ENCODE peak calls at places on chromosomes 1 and 21, in seven cellular contexts. B, L, J, U, T, W and C are unnamed samples.

GRCh38 chr1:170414989-170415733 is 116.8 kb upstream of the GORAB start:
- DNase-seq in U (no peak), T (no peak), J (peak; percentile 50), L (no peak), W (no peak), B (peak; percentile 13), C (no peak)

GRCh38 chr1:222097646-222098045 is 355.8 kb upstream of the DUSP10 start:
- DNase-seq in T (no peak), J (no peak), L (no peak), W (no peak), B (no peak), U (no peak), C (peak; percentile 10)

GRCh38 chr1:25815208-25816111 is 4.3 kb upstream of the MTFR1L start:
- DNase-seq in L (no peak), U (no peak), W (no peak), B (no peak), J (no peak), T (no peak), C (no peak)

GRCh38 chr1:162389021-162389818 is 7.7 kb downstream of the C1orf226 start:
- DNase-seq in T (no peak), B (no peak), L (no peak), U (no peak), J (peak; percentile 79), W (no peak), C (no peak)

GRCh38 chr1:154842635-154843034 is 27.4 kb downstream of the KCNN3 start:
- DNase-seq in W (no peak), U (no peak), J (no peak), T (no peak), B (no peak), L (no peak), C (no peak)

GRCh38 chr21:44984428-44984791 is 44.6 kb downstream of the SLX9 start:
- DNase-seq in L (no peak), U (no peak), T (peak; percentile 64), J (no peak), W (peak; percentile 38), B (no peak), C (no peak)

GRCh38 chr1:167175901-167176300 is 44.8 kb upstream of the POU2F1 start:
- DNase-seq in B (no peak), U (no peak), W (no peak), T (no peak), J (peak; percentile 41), L (no peak), C (no peak)

GRCh38 chr1:230641900-230642262 is 400 bp upstream of the COG2 start:
- DNase-seq in W (no peak), L (no peak), B (peak; percentile 11), U (peak; percentile 12), J (no peak), T (peak; percentile 57), C (no peak)

GRCh38 chr1:67040405-67040804 is 13.5 kb downstream of the SLC35D1 start:
- DNase-seq in W (no peak), T (no peak), U (no peak), L (no peak), B (no peak), J (no peak), C (no peak)

GRCh38 chr1:67044631-67045270 is 9.2 kb downstream of the SLC35D1 start:
- DNase-seq in U (no peak), B (no peak), T (no peak), J (no peak), W (no peak), L (no peak), C (no peak)

GRCh38 chr1:67043366-67043765 is 10.6 kb downstream of the SLC35D1 start:
- DNase-seq in B (no peak), T (no peak), L (no peak), U (no peak), J (no peak), W (no peak), C (no peak)

GRCh38 chr1:67041836-67042503 is 12.0 kb downstream of the SLC35D1 start:
- DNase-seq in B (no peak), W (no peak), L (no peak), U (no peak), T (no peak), J (peak; percentile 57), C (no peak)
- H3K36me3 ChIP-seq in B (peaks cover 96% of the 10 kb centered on the region), W (no peaks in the 10 kb centered on the region), L (peaks cover 35% of the 10 kb centered on the region), U (peaks cover 8% of the 10 kb centered on the region), T (no peaks in the 10 kb centered on the region), J (peaks cover 4% of the 10 kb centered on the region), C (no peaks in the 10 kb centered on the region)

GRCh38 chr1:247298124-247298481 is 33.6 kb downstream of the ZNF496 start:
- DNase-seq in T (no peak), J (no peak), B (no peak), W (no peak), U (no peak), L (no peak), C (no peak)

GRCh38 chr1:247301176-247301540 is 30.5 kb downstream of the ZNF496 start:
- DNase-seq in U (no peak), B (no peak), T (no peak), W (no peak), J (no peak), L (no peak), C (no peak)

GRCh38 chr1:247298701-247299100 is 33.0 kb downstream of the ZNF496 start:
- DNase-seq in J (no peak), W (no peak), U (no peak), L (no peak), B (no peak), T (no peak), C (no peak)

GRCh38 chr1:247299723-247300381 is 31.8 kb downstream of the ZNF496 start:
- DNase-seq in B (no peak), W (no peak), L (no peak), J (no peak), T (no peak), U (no peak), C (no peak)

DNA sequence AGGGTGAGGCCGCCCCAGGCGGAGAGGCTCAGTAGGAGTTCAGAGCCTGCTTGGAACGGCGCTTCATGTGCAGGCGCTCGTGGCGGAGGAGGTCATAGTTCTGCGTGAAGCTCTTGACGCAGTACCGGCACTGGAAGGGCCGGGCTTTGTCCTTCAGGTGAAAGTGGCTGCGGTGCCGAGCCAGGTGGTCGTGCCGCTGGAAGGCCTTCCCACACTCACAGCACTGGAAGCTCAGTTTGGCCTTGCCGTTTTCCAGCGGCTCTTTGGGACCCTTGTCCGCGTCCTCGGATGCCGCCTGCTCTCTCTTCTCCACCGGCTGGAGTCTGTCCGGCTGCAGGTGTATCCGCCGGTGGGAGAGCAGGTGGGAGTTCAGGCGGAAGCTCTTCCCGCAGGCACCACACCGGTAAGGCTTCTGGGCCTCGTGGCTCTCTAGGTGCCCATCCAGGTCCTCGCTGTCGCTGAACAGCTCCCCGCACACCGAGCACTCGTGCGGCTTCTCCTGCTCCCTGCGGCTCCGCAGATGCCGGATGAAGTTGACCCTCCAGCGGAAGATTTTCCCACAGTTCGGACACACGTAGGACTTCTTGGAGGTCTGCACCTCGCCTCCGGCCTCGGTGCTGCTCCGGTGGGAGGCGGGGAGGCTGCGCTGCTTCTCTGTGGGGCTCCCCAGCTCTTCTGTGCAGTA is 31.0 kb downstream of the ZNF496 start:
- DNase-seq in U (no peak), J (no peak), T (peak; percentile 62), L (no peak), W (no peak), B (no peak), C (no peak)
- H3K36me3 ChIP-seq in U (peaks cover 11% of the 10 kb centered on the region), J (peaks cover 11% of the 10 kb centered on the region), T (no peaks in the 10 kb centered on the region), L (peaks cover 38% of the 10 kb centered on the region), W (no peaks in the 10 kb centered on the region), B (peaks cover 60% of the 10 kb centered on the region), C (peaks cover 3% of the 10 kb centered on the region)

GRCh38 chr21:43665879-43666278 is 6.5 kb downstream of the RRP1B start:
- DNase-seq in U (no peak), W (no peak), L (no peak), B (no peak), J (no peak), T (no peak), C (no peak)
- H3K36me3 ChIP-seq in U (peaks cover 28% of the 10 kb centered on the region), W (no peaks in the 10 kb centered on the region), L (peaks cover 58% of the 10 kb centered on the region), B (peaks cover 45% of the 10 kb centered on the region), J (peaks cover 4% of the 10 kb centered on the region), T (no peaks in the 10 kb centered on the region), C (peaks cover 2% of the 10 kb centered on the region)

GRCh38 chr1:52427152-52427551 is 22.8 kb downstream of the PRPF38A start:
- DNase-seq in L (no peak), J (no peak), T (no peak), B (no peak), U (no peak), W (no peak), C (no peak)
- H3K36me3 ChIP-seq in L (peaks cover 29% of the 10 kb centered on the region), J (peaks cover 1% of the 10 kb centered on the region), T (peaks cover 9% of the 10 kb centered on the region), B (peaks cover 88% of the 10 kb centered on the region), U (peaks cover 3% of the 10 kb centered on the region), W (no peaks in the 10 kb centered on the region), C (no peaks in the 10 kb centered on the region)

GRCh38 chr1:165888552-165888920 is 61.1 kb downstream of the UCK2 start:
- DNase-seq in B (no peak), W (no peak), U (no peak), J (no peak), L (no peak), T (no peak), C (no peak)

GRCh38 chr1:165886988-165887387 is 59.6 kb downstream of the UCK2 start:
- DNase-seq in L (no peak), J (no peak), B (no peak), T (no peak), W (no peak), U (no peak), C (no peak)

GRCh38 chr1:165890684-165891083 is 63.3 kb downstream of the UCK2 start:
- DNase-seq in U (no peak), J (peak; percentile 28), W (no peak), L (no peak), T (no peak), B (peak; percentile 47), C (no peak)

GRCh38 chr1:165886193-165886592 is 58.8 kb downstream of the UCK2 start:
- DNase-seq in T (no peak), L (no peak), W (no peak), J (no peak), U (no peak), B (no peak), C (no peak)

DNA sequence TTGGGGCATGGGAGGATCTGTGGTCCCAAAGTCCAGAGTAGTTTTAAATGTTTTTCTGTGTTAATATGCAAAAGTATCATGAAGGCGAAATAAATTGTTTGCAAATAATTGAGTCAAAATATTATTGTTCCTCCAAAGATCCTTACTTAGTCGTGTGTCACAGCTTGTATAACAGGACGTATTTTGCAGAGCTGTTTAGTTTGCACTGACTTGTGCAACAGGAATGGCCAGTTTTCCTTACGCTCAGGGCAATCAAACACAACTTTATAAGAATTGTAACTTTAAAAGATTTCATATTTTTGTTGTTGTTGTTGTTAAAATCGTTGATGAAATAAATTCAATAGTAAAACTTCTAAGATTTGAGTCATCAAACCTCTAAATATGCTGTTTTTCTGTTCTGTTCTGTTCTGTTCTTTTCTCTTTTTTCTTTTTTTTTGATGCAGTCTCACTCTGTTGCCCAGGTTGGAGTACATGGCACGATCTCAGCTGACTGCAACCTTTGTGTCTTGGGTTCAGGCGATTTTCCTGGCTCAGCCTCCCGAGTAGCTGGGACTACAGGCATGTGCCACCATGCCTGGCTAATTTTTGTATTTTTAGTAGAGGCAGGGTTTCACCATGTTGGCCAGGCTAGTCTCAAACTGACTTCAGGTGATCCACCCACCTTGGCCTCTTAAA is 60.6 kb downstream of the UCK2 start:
- DNase-seq in T (no peak), J (no peak), L (no peak), W (no peak), B (no peak), U (no peak), C (no peak)
- H3K36me3 ChIP-seq in T (peaks cover 3% of the 10 kb centered on the region), J (peaks cover 7% of the 10 kb centered on the region), L (peaks cover 29% of the 10 kb centered on the region), W (no peaks in the 10 kb centered on the region), B (no peaks in the 10 kb centered on the region), U (no peaks in the 10 kb centered on the region), C (peaks cover 2% of the 10 kb centered on the region)

GRCh38 chr1:31266547-31266946 is 26.9 kb upstream of the NKAIN1 start:
- DNase-seq in B (no peak), L (no peak), W (no peak), J (peak; percentile 6), T (no peak), U (no peak), C (no peak)
- H3K36me3 ChIP-seq in B (peaks cover 99% of the 10 kb centered on the region), L (peaks cover 80% of the 10 kb centered on the region), W (no peaks in the 10 kb centered on the region), J (peaks cover 9% of the 10 kb centered on the region), T (peaks cover 1% of the 10 kb centered on the region), U (peaks cover 37% of the 10 kb centered on the region), C (no peaks in the 10 kb centered on the region)